ENCODE peak calls at places on chromosome 7, in seven cellular contexts. M is bronchial epithelial cell, Q is OCI-LY7, W is tibial nerve, B is sigmoid colon, T is MM.1S, O is uterus. P is an unnamed sample.

GRCh38 chr7:371119-371778 is 81.3 kb downstream of the FOXL3 start:
- DNase-seq in B (peak; percentile 57), M (no peak), W (peak; percentile 8), T (no peak), O (peak; percentile 6), Q (peak; percentile 3), P (no peak)

GRCh38 chr7:65832281-65832680 is 40.6 kb upstream of the VKORC1L1 start:
- DNase-seq in W (no peak), O (no peak), M (peak; percentile 26), Q (no peak), T (no peak), B (no peak), P (no peak)

GRCh38 chr7:87628780-87629569 is 777 bp downstream of the RUNDC3B start:
- DNase-seq in O (peak; percentile 19), Q (no peak), M (peak; percentile 26), W (no peak), T (peak; percentile 69), B (peak; percentile 64), P (peak; percentile 45)

GRCh38 chr7:155921804-155922506 is 109.7 kb upstream of the SHH start:
- DNase-seq in M (peak; percentile 87), W (no peak), O (no peak), T (no peak), Q (no peak), B (peak; percentile 42), P (no peak)

GRCh38 chr7:134375206-134375605 is 58.5 kb upstream of the SLC35B4 start:
- DNase-seq in M (no peak), O (no peak), B (no peak), W (no peak), T (no peak), Q (no peak), P (no peak)

GRCh38 chr7:156652886-156653568 is 12.5 kb downstream of the RNF32 start:
- DNase-seq in W (no peak), B (no peak), O (no peak), Q (no peak), T (no peak), M (peak; percentile 72), P (no peak)

GRCh38 chr7:51304729-51305128 is 11.9 kb downstream of the COBL start:
- DNase-seq in Q (no peak), T (no peak), W (no peak), M (no peak), B (no peak), O (no peak), P (no peak)

GRCh38 chr7:92527300-92528187 is 776 bp downstream of the PEX1 start:
- DNase-seq in Q (peak; percentile 83), W (no peak), T (peak; percentile 79), B (no peak), M (peak; percentile 54), O (no peak), P (peak; percentile 58)

GRCh38 chr7:155269766-155270585 is 27.7 kb upstream of the INSIG1 start:
- DNase-seq in M (no peak), O (no peak), Q (no peak), W (no peak), T (no peak), B (no peak), P (no peak)

GRCh38 chr7:94710256-94710655 is 54.3 kb upstream of the SGCE start:
- DNase-seq in O (no peak), Q (no peak), T (no peak), B (no peak), M (no peak), W (no peak), P (no peak)

GRCh38 chr7:17042211-17042610 is 160.4 kb upstream of the AGR3 start:
- DNase-seq in Q (no peak), M (peak; percentile 60), B (no peak), T (no peak), W (no peak), O (no peak), P (no peak)

GRCh38 chr7:73865738-73866445 is 4.9 kb downstream of the TMEM270 start:
- DNase-seq in W (no peak), T (peak; percentile 46), O (peak; percentile 55), B (no peak), M (peak; percentile 26), Q (peak; percentile 44), P (no peak)

GRCh38 chr7:23467731-23468720 is 2.3 kb downstream of the IGF2BP3 start:
- DNase-seq in W (no peak), O (no peak), B (no peak), M (no peak), T (peak; percentile 36), Q (peak; percentile 70), P (no peak)

GRCh38 chr7:59079-59825 is 133.1 kb upstream of the FAM20C start:
- DNase-seq in W (no peak), T (no peak), Q (no peak), O (no peak), B (no peak), M (no peak), P (no peak)

GRCh38 chr7:48147078-48147591 is 24.1 kb upstream of the ABCA13 start:
- DNase-seq in M (peak; percentile 37), O (no peak), Q (no peak), W (no peak), T (no peak), B (no peak), P (no peak)

GRCh38 chr7:2162959-2163358 is 69.8 kb downstream of the MAD1L1 start:
- DNase-seq in M (no peak), W (no peak), T (no peak), O (no peak), B (no peak), Q (no peak), P (no peak)

GRCh38 chr7:80611779-80612178 is 26.7 kb upstream of the CD36 start:
- DNase-seq in T (no peak), O (no peak), B (no peak), W (no peak), Q (no peak), M (peak; percentile 41), P (no peak)

GRCh38 chr7:42292991-42293521 is 56.0 kb upstream of the GLI3 start:
- DNase-seq in B (no peak), M (peak; percentile 98), Q (no peak), W (no peak), T (no peak), O (no peak), P (no peak)

GRCh38 chr7:77426521-77427051 is 10.4 kb upstream of the GSAP start:
- DNase-seq in W (no peak), Q (no peak), O (no peak), B (no peak), M (peak; percentile 54), T (no peak), P (no peak)

GRCh38 chr7:124856299-124856888 is 73.2 kb downstream of the POT1 start:
- DNase-seq in W (no peak), Q (peak; percentile 37), T (peak; percentile 58), B (no peak), O (no peak), M (peak; percentile 68), P (no peak)

GRCh38 chr7:75534727-75535307 is 42.7 kb downstream of the SPDYE5 start:
- DNase-seq in T (no peak), O (no peak), B (no peak), Q (no peak), W (no peak), M (peak; percentile 14), P (no peak)

GRCh38 chr7:113456533-113456932 is 338.2 kb upstream of the SMIM30 start:
- DNase-seq in W (no peak), M (no peak), B (no peak), Q (no peak), T (no peak), O (no peak), P (no peak)

GRCh38 chr7:2412587-2413201 is 9.3 kb downstream of the CHST12 start:
- DNase-seq in O (no peak), W (no peak), B (no peak), Q (no peak), T (no peak), M (no peak), P (no peak)

GRCh38 chr7:85038466-85038865 is 148.4 kb downstream of the SEMA3D start:
- DNase-seq in Q (no peak), T (no peak), W (no peak), M (no peak), B (no peak), O (no peak), P (no peak)

GRCh38 chr7:91082038-91082437 is 182.2 kb upstream of the FZD1 start:
- DNase-seq in B (no peak), T (no peak), W (no peak), Q (no peak), M (peak; percentile 2), O (no peak), P (no peak)
- H3K4me3 ChIP-seq in B (no peak overlapping the region), T (no peak overlapping the region), W (no peak overlapping the region), Q (no peak overlapping the region), M (no peak overlapping the region), O (no peak overlapping the region), P (no peak overlapping the region)

GRCh38 chr7:44490351-44491200 is at the start of gene NUDCD3:
- DNase-seq in B (peak; percentile 91), Q (peak; percentile 92), O (peak; percentile 78), M (peak; percentile 65), T (peak; percentile 86), W (peak; percentile 63), P (peak; percentile 71)
- TF ChIP-seq CTCF in B (no peak), Q (peak; percentile 59), O (no peak), M (peak; percentile 28), T (peak; percentile 25), W (no peak), P (no peak)

DNA sequence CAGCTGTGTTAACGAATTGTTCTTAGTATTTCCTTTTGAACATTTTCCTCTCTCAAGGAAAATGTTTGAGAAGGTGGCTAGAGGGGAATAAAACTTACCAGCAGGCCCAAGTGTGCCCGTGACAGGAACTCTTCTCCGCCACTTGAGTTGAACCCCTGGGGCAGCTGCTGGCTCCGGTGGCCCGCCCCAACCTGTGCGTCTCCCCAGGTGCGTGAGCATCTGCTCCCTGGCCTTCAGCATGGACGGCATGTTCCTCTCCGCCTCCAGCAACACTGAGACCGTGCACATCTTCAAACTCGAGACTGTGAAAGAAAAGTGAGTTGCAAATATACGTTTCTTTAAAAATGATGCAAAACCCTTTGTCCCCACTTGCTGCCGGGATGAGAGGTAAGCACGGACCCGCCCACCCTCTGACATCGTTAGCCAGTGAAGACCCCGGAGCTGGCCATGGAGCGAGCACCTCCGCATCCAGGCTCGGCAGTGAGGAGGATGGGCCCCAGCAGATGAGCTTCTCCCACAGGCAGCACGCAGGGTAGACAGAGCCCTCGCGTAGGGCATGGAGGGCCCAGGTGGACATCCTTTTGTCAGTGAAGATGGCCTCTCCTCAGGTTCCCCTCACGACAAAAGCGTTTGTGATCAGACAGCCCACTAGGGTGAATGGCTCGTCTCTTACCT is 35.7 kb downstream of the WIPI2 start:
- DNase-seq in T (no peak), B (no peak), W (no peak), M (no peak), O (no peak), Q (no peak), P (no peak)
- H3K36me3 ChIP-seq in T (peaks cover 6% of the 10 kb centered on the region), B (peaks cover 68% of the 10 kb centered on the region), W (peaks cover 98% of the 10 kb centered on the region), M (peaks cover 33% of the 10 kb centered on the region), O (no peaks in the 10 kb centered on the region), Q (peaks cover 60% of the 10 kb centered on the region), P (peaks cover 54% of the 10 kb centered on the region)

DNA sequence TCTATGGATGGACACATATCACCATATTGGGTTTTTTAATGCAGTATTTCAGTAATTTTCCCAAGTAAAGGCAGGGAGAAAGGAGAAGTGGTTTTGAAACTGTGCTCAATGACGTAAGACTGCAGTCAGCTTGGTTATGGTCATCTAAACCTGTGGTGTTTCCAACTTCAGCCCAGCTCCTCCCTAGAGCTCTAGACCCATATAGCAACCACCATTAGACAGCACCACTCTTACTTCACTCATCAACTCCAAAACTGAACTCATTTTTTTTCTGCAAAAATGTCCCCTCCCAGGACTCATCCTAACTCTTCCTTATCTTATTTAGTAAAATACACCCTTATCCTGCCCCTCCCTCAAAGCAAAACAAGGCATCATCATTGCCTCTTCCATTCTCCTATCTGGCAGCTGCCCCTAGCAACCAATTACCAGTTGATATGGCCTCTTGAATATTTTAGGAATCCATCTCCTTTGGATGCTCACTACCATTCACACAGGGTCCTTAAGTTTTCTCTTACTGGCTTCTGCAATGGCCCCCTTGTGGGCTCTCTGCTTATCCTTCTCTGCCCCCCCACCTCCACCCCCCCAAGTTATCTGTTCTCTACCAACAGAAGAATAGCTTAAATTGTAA is 1.5 kb upstream of the RALA start:
- DNase-seq in W (no peak), T (no peak), B (no peak), O (no peak), Q (no peak), M (no peak), P (no peak)
- H3K4me3 ChIP-seq in W (no peak overlapping the region), T (no peak overlapping the region), B (no peak overlapping the region), O (no peak overlapping the region), Q (peak overlapping the region; percentile 86), M (no peak overlapping the region), P (no peak overlapping the region)